ENCODE peak calls at places on chromosomes 2 and 18, in six cellular contexts. A is right cardiac atrium; S is CD4-positive, CD25-positive, alpha-beta regulatory T cell; X is GF-D8; K is SJSA1; D is hippocampal formation. O is an unnamed sample.

GRCh38 chr18:8724452-8724851 is 19.1 kb downstream of the MTCL1 start:
- DNase-seq in D (no peak), S (no peak), A (no peak), K (no peak), X (no peak), O (no peak)

GRCh38 chr2:3692375-3692774 is 11.0 kb upstream of the DCDC2C start:
- DNase-seq in D (no peak), X (no peak), K (no peak), A (no peak), S (no peak), O (no peak)

GRCh38 chr2:201887851-201888451 is 81.6 kb downstream of the CDK15 start:
- DNase-seq in X (no peak), D (no peak), A (no peak), K (no peak), S (no peak), O (no peak)

GRCh38 chr2:88159955-88160415 is 10.2 kb upstream of the THNSL2 start:
- DNase-seq in X (no peak), D (peak; percentile 74), S (peak; percentile 23), K (peak; percentile 30), A (no peak), O (peak; percentile 56)

GRCh38 chr2:51995293-51995692 is 963.4 kb upstream of the NRXN1 start:
- DNase-seq in A (no peak), S (no peak), X (no peak), D (no peak), K (no peak), O (no peak)

GRCh38 chr2:42101641-42102605 is 54.1 kb downstream of the PKDCC start:
- DNase-seq in A (peak; percentile 83), S (peak; percentile 92), D (no peak), X (no peak), K (peak; percentile 96), O (no peak)

GRCh38 chr18:55593888-55594287 is 5.9 kb upstream of the TCF4 start:
- DNase-seq in A (no peak), X (no peak), D (no peak), K (no peak), S (no peak), O (no peak)

GRCh38 chr18:7740815-7741214 is 173.7 kb downstream of the PTPRM start:
- DNase-seq in A (no peak), X (no peak), K (no peak), D (no peak), S (no peak), O (no peak)

GRCh38 chr2:217903859-217904613 is 98.8 kb downstream of the TNS1 start:
- DNase-seq in D (no peak), S (no peak), X (no peak), K (no peak), A (peak; percentile 95), O (no peak)

GRCh38 chr18:57659463-57660102 is 37.9 kb upstream of the NARS1 start:
- DNase-seq in K (no peak), D (no peak), A (no peak), S (no peak), X (no peak), O (no peak)

GRCh38 chr2:25825238-25825637 is 53.0 kb downstream of the ASXL2 start:
- DNase-seq in K (no peak), S (peak; percentile 7), D (no peak), A (no peak), X (no peak), O (no peak)

GRCh38 chr2:172931923-172932520 is 143.6 kb upstream of the MAP3K20 start:
- DNase-seq in A (peak; percentile 83), K (peak; percentile 39), D (peak; percentile 58), S (peak; percentile 16), X (no peak), O (peak; percentile 75)

GRCh38 chr2:240392084-240392947 is 43.1 kb upstream of the GPC1 start:
- DNase-seq in K (peak; percentile 62), D (no peak), X (no peak), S (no peak), A (peak; percentile 44), O (no peak)

O was measured in SJCRH30.